ENCODE peak calls at places on chromosomes 5 and 9, in five cellular contexts. P is WERI-Rb-1; Q is upper lobe of right lung; N is left ventricle myocardium inferior; B is CD4-positive, alpha-beta T cell. T is an unnamed sample.

GRCh38 chr5:171432581-171433351 is 13.3 kb downstream of the FGF18 start:
- DNase-seq in P (no peak), Q (peak; percentile 55), N (no peak), B (no peak), T (no peak)

GRCh38 chr9:133762488-133763271 is 24.5 kb upstream of the SARDH start:
- DNase-seq in P (no peak), Q (peak; percentile 48), N (no peak), B (no peak), T (no peak)

GRCh38 chr9:133505901-133506652 is 18.7 kb downstream of the MYMK start:
- DNase-seq in P (no peak), Q (no peak), N (peak; percentile 84), B (no peak), T (peak; percentile 85)

GRCh38 chr5:167442922-167443321 is 848.5 kb upstream of the WWC1 start:
- DNase-seq in P (no peak), Q (no peak), N (no peak), B (no peak), T (no peak)

GRCh38 chr5:68027519-68027918 is 188.0 kb upstream of the PIK3R1 start:
- DNase-seq in P (no peak), Q (no peak), N (no peak), B (no peak), T (no peak)

GRCh38 chr9:136410500-136411287 is at the start of the genes ENTR1 and PMPCA:
- DNase-seq in P (peak; percentile 89), Q (peak; percentile 96), N (peak; percentile 93), B (peak; percentile 94), T (peak; percentile 91)

GRCh38 chr5:105640328-105640727 is 2030.4 kb downstream of the EFNA5 start:
- DNase-seq in P (no peak), Q (peak; percentile 62), N (no peak), B (no peak), T (no peak)

GRCh38 chr9:26643826-26644225 is 248.8 kb downstream of the CAAP1 start:
- DNase-seq in P (no peak), Q (no peak), N (no peak), B (no peak), T (no peak)

GRCh38 chr9:126637002-126637849 is 23.5 kb downstream of the LMX1B start:
- DNase-seq in P (no peak), Q (no peak), N (no peak), B (no peak), T (no peak)

GRCh38 chr5:128736567-128736966 is 198.5 kb upstream of the FBN2 start:
- DNase-seq in P (no peak), Q (no peak), N (peak; percentile 18), B (no peak), T (no peak)

GRCh38 chr9:129469188-129469987 is 151.5 kb downstream of the C9orf50 start:
- DNase-seq in P (no peak), Q (no peak), N (no peak), B (no peak), T (no peak)

GRCh38 chr9:14271078-14271673 is 42.8 kb downstream of the NFIB start:
- DNase-seq in P (no peak), Q (no peak), N (peak; percentile 74), B (no peak), T (no peak)

GRCh38 chr5:2889946-2890475 is 138.5 kb upstream of the IRX2 start:
- DNase-seq in P (no peak), Q (peak; percentile 33), N (no peak), B (no peak), T (peak; percentile 36)

GRCh38 chr9:134870311-134870694 is 10.3 kb upstream of the FCN2 start:
- DNase-seq in P (no peak), Q (no peak), N (no peak), B (no peak), T (no peak)

GRCh38 chr5:169339869-169340268 is 38.9 kb upstream of the SLIT3 start:
- DNase-seq in P (no peak), Q (no peak), N (no peak), B (no peak), T (no peak)

DNA sequence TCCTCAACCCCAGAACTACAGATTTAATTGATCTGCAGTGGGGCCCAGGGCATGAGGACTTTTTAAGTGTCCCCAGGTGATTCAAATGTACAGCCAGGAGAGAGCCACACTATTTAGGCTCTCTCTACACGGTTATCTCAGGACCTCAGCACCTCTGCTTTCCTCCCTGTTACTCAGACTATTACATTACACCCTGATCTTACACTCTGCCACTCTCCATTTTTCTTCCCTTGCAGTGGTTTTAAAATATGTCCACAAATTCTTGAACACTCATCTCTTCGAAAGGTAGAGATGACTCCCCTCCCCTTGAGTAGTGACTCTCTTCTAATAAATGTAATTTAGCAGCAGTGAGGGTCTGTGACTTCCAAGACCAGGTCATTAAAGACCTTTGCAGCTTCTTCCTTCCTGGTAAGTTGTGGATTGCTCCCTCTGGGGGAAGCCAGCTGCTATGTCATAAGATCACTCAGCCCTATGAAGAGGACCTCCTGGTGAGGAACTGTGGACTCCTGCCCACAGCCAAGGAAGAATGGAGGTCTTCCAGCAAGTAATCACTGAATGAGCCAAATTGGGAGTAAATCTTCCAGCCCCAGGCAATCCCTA is 87.5 kb upstream of the SSBP2 start:
- DNase-seq in P (peak; percentile 45), Q (no peak), N (no peak), B (peak; percentile 18), T (no peak)
- TF ChIP-seq CTCF in P (peak; percentile 42), Q (peak; percentile 53), N (peak; percentile 64), B (peak; percentile 76), T (peak; percentile 15)

GRCh38 chr9:89974582-89974981 is 369.8 kb downstream of the GADD45G start:
- DNase-seq in P (no peak), Q (no peak), N (no peak), B (no peak), T (no peak)

GRCh38 chr9:89975024-89975423 is 370.2 kb downstream of the GADD45G start:
- DNase-seq in P (no peak), Q (no peak), N (no peak), B (no peak), T (no peak)

GRCh38 chr9:89975586-89975985 is 370.8 kb downstream of the GADD45G start:
- DNase-seq in P (no peak), Q (no peak), N (no peak), B (no peak), T (no peak)

GRCh38 chr9:89982016-89982415 is 377.2 kb downstream of the GADD45G start:
- DNase-seq in P (no peak), Q (no peak), N (no peak), B (no peak), T (no peak)

DNA sequence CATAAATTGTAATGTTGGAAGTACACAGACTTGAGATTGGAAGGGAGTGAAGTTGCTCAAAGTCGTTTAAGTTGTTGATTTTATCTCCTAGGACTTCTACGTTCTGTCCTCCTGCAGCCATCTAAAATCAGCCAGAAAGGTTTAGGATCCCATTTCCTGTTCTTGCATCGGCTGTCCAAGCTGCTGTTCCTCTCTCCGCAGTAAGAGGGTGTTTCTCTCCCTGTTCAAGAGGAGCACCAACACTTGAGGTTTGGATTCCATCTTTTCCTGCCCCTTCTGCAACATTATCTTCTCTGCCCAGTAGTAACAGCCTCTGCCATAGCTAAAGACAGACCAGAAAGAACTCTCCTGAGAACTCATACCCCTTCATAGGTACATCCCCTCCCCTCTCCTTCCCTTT is 373.4 kb downstream of the GADD45G start:
- DNase-seq in P (no peak), Q (no peak), N (no peak), B (no peak), T (no peak)
- TF ChIP-seq CTCF in P (peak; percentile 42), Q (peak; percentile 43), N (peak; percentile 59), B (no peak), T (no peak)

DNA sequence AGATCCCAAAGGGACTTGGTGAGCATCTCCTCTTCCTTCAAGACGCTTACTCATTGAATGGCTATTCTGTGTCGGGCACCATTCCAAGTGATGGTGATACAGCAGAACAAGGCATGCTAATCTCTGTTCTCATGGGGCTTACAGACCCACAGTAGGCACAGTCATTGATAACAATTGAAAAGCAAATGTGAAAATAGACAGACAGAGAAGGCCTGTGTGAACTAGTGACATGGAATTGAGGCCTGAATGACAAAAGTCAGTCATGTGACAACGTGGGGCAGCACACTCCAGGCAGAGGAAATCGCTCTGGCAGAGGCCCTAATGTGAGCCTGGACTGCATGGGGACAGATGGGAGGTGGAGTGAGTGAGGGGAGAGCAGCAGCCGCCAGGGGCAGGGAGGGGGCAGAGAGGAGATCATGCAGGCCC is 70.7 kb upstream of the CPLX2 start:
- DNase-seq in P (peak; percentile 92), Q (no peak), N (no peak), B (no peak), T (no peak)
- TF ChIP-seq CTCF in P (no peak), Q (no peak), N (no peak), B (no peak), T (no peak)

DNA sequence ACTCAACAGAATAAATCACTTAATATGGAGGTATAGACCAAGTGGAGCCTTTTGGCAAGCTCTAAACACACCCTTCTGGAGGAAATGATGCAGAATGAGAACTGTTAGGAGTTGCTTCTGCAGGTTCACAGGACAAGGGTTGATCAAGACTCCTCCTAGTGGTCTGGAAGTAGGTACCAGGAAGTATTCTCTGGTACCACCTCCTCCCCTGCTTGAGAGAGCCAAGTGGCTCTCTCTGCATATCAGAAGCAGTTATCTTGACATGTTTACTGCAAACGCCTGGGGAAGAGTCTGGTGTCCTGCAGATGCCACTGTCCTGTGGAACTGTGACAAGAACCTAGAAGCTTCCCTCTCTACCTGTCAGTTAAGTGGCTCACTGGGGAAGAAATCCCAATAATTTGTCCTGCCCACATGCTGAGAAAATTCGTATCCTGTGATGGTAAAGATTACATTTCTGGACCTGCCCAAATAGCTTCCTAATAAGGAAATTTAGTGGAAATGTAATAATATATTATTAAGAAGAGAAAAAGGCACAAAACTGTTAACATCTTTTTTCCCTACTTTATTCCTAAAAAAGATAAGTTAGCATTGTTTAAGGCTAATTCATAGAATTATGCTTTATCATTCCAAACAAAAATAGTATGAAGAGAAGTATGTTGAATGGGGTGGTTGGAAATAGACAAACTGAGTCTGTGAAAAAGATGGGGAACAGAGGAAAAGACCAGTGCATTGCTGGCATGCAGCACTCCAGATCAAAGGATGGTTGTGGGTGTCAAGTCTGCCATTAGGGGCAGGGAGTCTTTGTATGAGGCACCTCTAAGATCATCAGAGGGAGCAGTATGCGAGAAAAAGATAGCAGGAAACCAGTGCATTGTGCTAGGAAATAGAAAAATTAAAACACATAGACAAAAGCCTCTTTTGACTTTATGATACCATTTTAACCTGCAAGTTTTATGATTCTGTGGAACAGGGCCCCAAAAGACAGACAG is 118.8 kb downstream of the CDC42SE2 start:
- DNase-seq in P (peak; percentile 14), Q (no peak), N (no peak), B (no peak), T (no peak)
- TF ChIP-seq CTCF in P (peak; percentile 72), Q (peak; percentile 57), N (peak; percentile 46), B (peak; percentile 68), T (no peak)

DNA sequence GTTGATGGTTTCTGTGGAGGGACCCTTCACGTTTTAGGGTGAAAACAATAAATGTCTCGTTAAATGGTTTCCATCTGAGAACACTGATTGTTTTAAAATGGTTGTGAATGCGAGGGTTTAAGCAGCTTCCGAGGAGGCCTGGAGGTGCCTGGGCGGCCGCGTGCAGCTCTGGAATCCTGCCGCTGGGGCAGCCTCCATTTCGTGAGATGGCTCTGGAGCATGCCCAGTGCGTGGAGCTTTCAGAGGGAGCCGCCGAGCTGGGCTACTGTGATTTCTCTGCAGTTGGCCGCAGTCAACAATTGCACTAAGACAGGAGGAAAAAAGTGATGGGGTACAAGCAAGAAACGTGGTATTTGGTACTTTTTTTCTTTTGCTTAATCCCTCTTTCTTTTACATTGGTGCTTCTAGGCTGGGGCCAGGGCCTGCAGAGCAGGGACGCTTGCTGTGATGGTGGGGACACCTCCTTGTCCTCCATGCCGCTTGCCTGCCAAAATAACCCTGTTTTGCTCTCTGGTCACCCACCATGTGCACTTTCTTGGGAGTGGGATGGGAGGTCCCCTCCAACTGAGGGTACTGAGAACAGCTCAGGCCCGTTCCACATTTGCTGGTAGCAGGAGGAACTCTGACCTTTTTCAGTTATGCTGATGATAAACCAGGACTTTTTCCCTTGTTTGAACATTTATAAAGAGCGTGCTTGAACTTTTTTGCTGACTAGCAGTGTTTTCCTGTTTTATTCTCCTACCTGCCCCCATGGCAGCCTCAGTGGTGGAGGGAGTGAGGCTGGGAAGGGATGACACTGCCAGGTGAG is 47.1 kb downstream of the EHMT1 start:
- DNase-seq in P (no peak), Q (peak; percentile 58), N (no peak), B (no peak), T (no peak)
- TF ChIP-seq CTCF in P (no peak), Q (no peak), N (no peak), B (no peak), T (no peak)